ENCODE peak calls at places on chromosomes 7 and 10, in five cellular contexts. One of them, this sample, is unnamed. For H3K4me1, the result is how much of the 10 kb centered on the place peaks cover.

GRCh38 chr10:27743736-27744477 is 1.7 kb downstream of the MKX start:
- DNase-seq in body of pancreas: peak
- DNase-seq in ovary: peak
- DNase-seq in uterus: peak
- DNase-seq in HepG2: no peak
- DNase-seq in this sample: no peak

GRCh38 chr7:113799896-113800295 is 118.9 kb downstream of the PPP1R3A start:
- DNase-seq in body of pancreas: no peak
- DNase-seq in ovary: no peak
- DNase-seq in uterus: no peak
- DNase-seq in HepG2: no peak
- DNase-seq in this sample: no peak

GRCh38 chr10:110446954-110447608 is 50.6 kb upstream of the DUSP5 start:
- DNase-seq in body of pancreas: no peak
- DNase-seq in ovary: no peak
- DNase-seq in uterus: no peak
- DNase-seq in HepG2: no peak
- DNase-seq in this sample: no peak

GRCh38 chr7:129923709-129924108 is 29.1 kb downstream of the UBE2H start:
- DNase-seq in body of pancreas: no peak
- DNase-seq in ovary: no peak
- DNase-seq in uterus: no peak
- DNase-seq in HepG2: no peak
- DNase-seq in this sample: no peak

GRCh38 chr7:30224511-30225031 is 59.8 kb upstream of the ZNRF2 start:
- DNase-seq in body of pancreas: no peak
- DNase-seq in ovary: no peak
- DNase-seq in uterus: no peak
- DNase-seq in HepG2: no peak
- DNase-seq in this sample: no peak

GRCh38 chr7:152986369-152986768 is 226.8 kb downstream of the ACTR3B start:
- DNase-seq in body of pancreas: no peak
- DNase-seq in ovary: no peak
- DNase-seq in uterus: no peak
- DNase-seq in HepG2: no peak
- DNase-seq in this sample: no peak

GRCh38 chr7:18685961-18686360 is 190.4 kb downstream of the HDAC9 start:
- DNase-seq in body of pancreas: no peak
- DNase-seq in ovary: no peak
- DNase-seq in uterus: no peak
- DNase-seq in HepG2: no peak
- DNase-seq in this sample: no peak

GRCh38 chr7:142568430-142569097 is 180.7 kb upstream of the PRSS1 start:
- DNase-seq in body of pancreas: no peak
- DNase-seq in ovary: no peak
- DNase-seq in uterus: no peak
- DNase-seq in HepG2: no peak
- DNase-seq in this sample: no peak

GRCh38 chr7:112989531-112989930 is 97.1 kb downstream of the GPR85 start:
- DNase-seq in body of pancreas: no peak
- DNase-seq in ovary: no peak
- DNase-seq in uterus: no peak
- DNase-seq in HepG2: no peak
- DNase-seq in this sample: no peak

GRCh38 chr7:477626-478220 is 41.9 kb downstream of the PDGFA start:
- DNase-seq in body of pancreas: no peak
- DNase-seq in ovary: no peak
- DNase-seq in uterus: no peak
- DNase-seq in HepG2: no peak
- DNase-seq in this sample: no peak

GRCh38 chr7:33040803-33041516 is 21.6 kb downstream of the NT5C3A start:
- DNase-seq in body of pancreas: peak
- DNase-seq in ovary: no peak
- DNase-seq in uterus: no peak
- DNase-seq in HepG2: no peak
- DNase-seq in this sample: peak

GRCh38 chr10:11404931-11405330 is 206.5 kb downstream of the USP6NL start:
- DNase-seq in body of pancreas: no peak
- DNase-seq in ovary: no peak
- DNase-seq in uterus: no peak
- DNase-seq in HepG2: no peak
- DNase-seq in this sample: no peak

GRCh38 chr10:11403116-11403515 is 208.3 kb downstream of the USP6NL start:
- DNase-seq in body of pancreas: no peak
- DNase-seq in ovary: no peak
- DNase-seq in uterus: no peak
- DNase-seq in HepG2: no peak
- DNase-seq in this sample: no peak

GRCh38 chr10:11402392-11402791 is 209.1 kb downstream of the USP6NL start:
- DNase-seq in body of pancreas: no peak
- DNase-seq in ovary: no peak
- DNase-seq in uterus: no peak
- DNase-seq in HepG2: no peak
- DNase-seq in this sample: no peak

GRCh38 chr10:11397980-11398580 is 213.4 kb downstream of the USP6NL start:
- DNase-seq in body of pancreas: no peak
- DNase-seq in ovary: no peak
- DNase-seq in uterus: no peak
- DNase-seq in HepG2: no peak
- DNase-seq in this sample: no peak

DNA sequence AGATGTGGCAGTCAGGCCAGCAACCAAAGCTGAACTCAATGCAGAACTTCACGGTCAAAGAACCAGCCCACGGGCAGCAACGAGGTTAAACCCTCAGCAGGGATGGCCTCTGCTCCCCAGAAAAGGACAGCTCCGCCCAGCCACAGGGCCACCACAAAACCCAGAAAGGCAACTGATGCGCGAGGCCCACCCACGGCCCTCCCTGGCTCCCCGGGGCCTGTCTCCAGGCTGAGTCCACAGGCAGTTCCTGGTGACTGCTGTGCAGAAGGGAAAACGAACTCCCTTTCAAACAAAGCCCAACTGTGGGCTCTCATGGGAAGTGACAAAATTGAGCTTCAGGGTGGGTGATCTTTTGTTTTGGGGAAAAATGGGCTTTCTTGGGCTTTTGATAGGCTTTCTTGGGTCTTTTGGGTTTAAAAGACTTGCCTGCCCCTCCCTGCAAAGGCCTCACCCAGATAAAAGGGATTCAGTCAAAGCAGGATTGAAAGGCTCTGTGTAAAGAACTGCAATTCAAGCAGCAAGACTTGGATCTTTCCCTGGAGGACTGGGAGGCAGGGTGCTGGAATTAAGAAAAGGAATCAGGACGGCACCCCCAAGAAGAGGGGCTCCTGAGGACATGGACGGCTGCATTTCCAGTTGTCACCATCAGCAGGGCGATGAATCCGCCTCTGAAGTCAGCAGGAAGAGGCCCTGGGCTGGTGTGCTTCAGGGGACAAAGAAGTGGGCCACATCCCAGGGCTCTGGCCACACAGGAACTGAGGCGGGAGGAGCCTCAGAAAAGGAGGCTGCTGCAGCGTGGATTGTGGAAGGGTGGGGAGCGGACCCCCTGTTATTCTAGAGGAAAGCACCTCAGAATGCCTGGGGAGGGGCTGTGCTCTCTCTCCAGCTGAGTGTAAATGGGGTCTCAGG is 209.9 kb downstream of the USP6NL start:
- DNase-seq in body of pancreas: no peak
- DNase-seq in ovary: peak
- DNase-seq in uterus: no peak
- DNase-seq in HepG2: no peak
- DNase-seq in this sample: no peak
- H3K27ac ChIP-seq in body of pancreas: no peak
- H3K27ac ChIP-seq in ovary: no peak
- H3K27ac ChIP-seq in uterus: no peak
- H3K27ac ChIP-seq in HepG2: no peak
- H3K27ac ChIP-seq in this sample: no peak

DNA sequence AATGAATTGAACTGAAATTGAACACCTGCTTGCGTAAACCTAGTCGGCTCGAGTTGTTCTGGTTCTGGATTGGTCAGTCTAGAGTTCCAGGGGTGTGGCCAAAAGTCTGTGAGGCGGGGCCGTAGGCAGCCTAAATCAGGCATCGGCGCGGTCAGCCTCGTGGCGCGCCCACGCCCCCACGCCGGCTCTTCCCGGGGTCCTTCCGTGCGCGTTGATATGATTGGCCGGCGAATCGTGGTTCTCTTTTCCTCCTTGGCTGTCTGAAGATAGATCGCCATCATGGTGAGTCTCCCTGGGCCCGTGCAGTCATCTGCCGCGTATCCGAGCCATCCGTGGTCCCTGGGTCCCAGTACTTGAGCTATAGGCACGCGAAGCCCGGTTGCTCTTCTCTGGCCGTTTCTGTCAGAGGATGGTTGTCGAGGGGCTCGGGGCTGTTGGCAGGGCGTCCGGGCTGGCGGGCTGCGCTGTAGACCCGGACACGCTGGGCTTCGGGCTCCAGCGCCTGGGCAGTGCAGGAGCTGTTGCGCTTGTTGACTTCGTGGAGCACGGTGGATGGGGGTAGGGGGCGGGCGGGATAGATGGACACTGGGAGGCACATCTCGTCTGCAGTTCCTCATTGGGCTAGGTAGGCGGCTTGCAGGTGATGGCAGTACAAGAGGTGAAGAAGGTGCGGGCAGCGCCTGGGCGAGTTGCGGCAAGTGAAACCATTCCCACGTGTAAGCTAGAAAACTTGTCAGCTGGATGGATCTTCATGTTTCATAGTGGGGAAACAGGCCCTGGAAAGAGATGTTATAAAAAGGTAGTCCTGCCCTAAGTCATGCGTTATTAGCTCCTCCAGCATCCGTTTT is at the start of gene RPS24:
- DNase-seq in body of pancreas: peak
- DNase-seq in ovary: peak
- DNase-seq in uterus: peak
- DNase-seq in HepG2: peak
- DNase-seq in this sample: peak
- TF ChIP-seq POLR2A in body of pancreas: peak
- TF ChIP-seq POLR2A in ovary: peak
- TF ChIP-seq POLR2A in uterus: peak
- TF ChIP-seq POLR2A in HepG2: peak
- TF ChIP-seq POLR2A in this sample: peak

GRCh38 chr10:133600657-133601056 is 25.9 kb downstream of the FRG2B start:
- DNase-seq in body of pancreas: no peak
- DNase-seq in ovary: no peak
- DNase-seq in uterus: no peak
- DNase-seq in HepG2: no peak
- DNase-seq in this sample: no peak
- H3K4me1 ChIP-seq in body of pancreas: under half
- H3K4me1 ChIP-seq in ovary: under half
- H3K4me1 ChIP-seq in uterus: under half
- H3K4me1 ChIP-seq in HepG2: under half
- H3K4me1 ChIP-seq in this sample: under half

DNA sequence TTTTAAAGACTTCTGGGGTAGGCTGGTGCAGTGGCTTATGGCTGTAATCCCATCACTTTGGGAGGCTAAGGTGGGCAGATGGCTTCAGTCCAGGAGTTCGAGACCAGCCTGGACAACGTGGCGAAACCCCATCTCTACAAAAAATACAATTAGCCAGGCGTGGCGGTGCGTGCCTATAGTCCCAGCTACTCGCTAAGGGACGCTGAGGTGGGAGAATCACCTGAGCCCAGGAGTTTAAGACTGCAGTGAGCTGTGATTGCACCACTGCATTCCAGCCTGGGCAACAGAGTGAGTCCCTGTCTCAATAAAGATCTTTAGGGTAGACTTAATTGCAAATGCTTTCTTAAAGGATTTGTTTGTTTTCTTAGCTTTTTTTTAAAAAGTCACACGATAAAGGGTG is 29.3 kb downstream of the PTPN12 start:
- DNase-seq in body of pancreas: no peak
- DNase-seq in ovary: no peak
- DNase-seq in uterus: no peak
- DNase-seq in HepG2: no peak
- DNase-seq in this sample: no peak
- H3K27ac ChIP-seq in body of pancreas: no peak
- H3K27ac ChIP-seq in ovary: no peak
- H3K27ac ChIP-seq in uterus: no peak
- H3K27ac ChIP-seq in HepG2: no peak
- H3K27ac ChIP-seq in this sample: no peak

GRCh38 chr10:24953350-24954074 is 1.1 kb upstream of the PRTFDC1 start:
- DNase-seq in body of pancreas: no peak
- DNase-seq in ovary: peak
- DNase-seq in uterus: no peak
- DNase-seq in HepG2: no peak
- DNase-seq in this sample: no peak

GRCh38 chr10:24952701-24953349 is 419 bp upstream of the PRTFDC1 start:
- DNase-seq in body of pancreas: peak
- DNase-seq in ovary: peak
- DNase-seq in uterus: peak
- DNase-seq in HepG2: no peak
- DNase-seq in this sample: peak

GRCh38 chr10:24950439-24950838 is 2.0 kb downstream of the PRTFDC1 start:
- DNase-seq in body of pancreas: no peak
- DNase-seq in ovary: no peak
- DNase-seq in uterus: no peak
- DNase-seq in HepG2: no peak
- DNase-seq in this sample: no peak

GRCh38 chr10:24951201-24952145 is 933 bp downstream of the PRTFDC1 start:
- DNase-seq in body of pancreas: no peak
- DNase-seq in ovary: peak
- DNase-seq in uterus: peak
- DNase-seq in HepG2: no peak
- DNase-seq in this sample: no peak

GRCh38 chr10:24952146-24952700 is at the start of gene PRTFDC1:
- DNase-seq in body of pancreas: peak
- DNase-seq in ovary: peak
- DNase-seq in uterus: peak
- DNase-seq in HepG2: no peak
- DNase-seq in this sample: peak
- TF ChIP-seq POLR2A in body of pancreas: no peak
- TF ChIP-seq POLR2A in ovary: no peak
- TF ChIP-seq POLR2A in uterus: no peak
- TF ChIP-seq POLR2A in HepG2: no peak
- TF ChIP-seq POLR2A in this sample: no peak

GRCh38 chr7:128737867-128738390 is 1.2 kb upstream of the CALU start:
- DNase-seq in body of pancreas: no peak
- DNase-seq in ovary: no peak
- DNase-seq in uterus: peak
- DNase-seq in HepG2: peak
- DNase-seq in this sample: no peak

GRCh38 chr7:128739048-128739962 is at the start of gene CALU:
- DNase-seq in body of pancreas: peak
- DNase-seq in ovary: peak
- DNase-seq in uterus: peak
- DNase-seq in HepG2: peak
- DNase-seq in this sample: peak

GRCh38 chr7:128737441-128737840 is 1.7 kb upstream of the CALU start:
- DNase-seq in body of pancreas: no peak
- DNase-seq in ovary: no peak
- DNase-seq in uterus: no peak
- DNase-seq in HepG2: no peak
- DNase-seq in this sample: no peak

GRCh38 chr7:128739990-128740682 is 977 bp downstream of the CALU start:
- DNase-seq in body of pancreas: no peak
- DNase-seq in ovary: no peak
- DNase-seq in uterus: no peak
- DNase-seq in HepG2: no peak
- DNase-seq in this sample: no peak

GRCh38 chr7:128738570-128739047 is 550 bp upstream of the CALU start:
- DNase-seq in body of pancreas: no peak
- DNase-seq in ovary: no peak
- DNase-seq in uterus: peak
- DNase-seq in HepG2: no peak
- DNase-seq in this sample: no peak
- H3K4me1 ChIP-seq in body of pancreas: under half
- H3K4me1 ChIP-seq in ovary: under half
- H3K4me1 ChIP-seq in uterus: under half
- H3K4me1 ChIP-seq in HepG2: under half
- H3K4me1 ChIP-seq in this sample: under half